ENCODE peak calls at places on chromosomes 11 and 22, in seven cellular contexts. B, Y, G, O, F, W and M are unnamed samples.
A peak's percentile ranks its signal among the peaks of the same experiment; 100 is the strongest.

GRCh38 chr11:73981051-73981805 is 1.4 kb downstream of the UCP2 start:
- DNase-seq in B (no peak), Y (no peak), G (peak; percentile 75), O (no peak), F (no peak), W (no peak), M (no peak)

GRCh38 chr22:29824677-29825076 is 13.4 kb downstream of the ASCC2 start:
- DNase-seq in B (no peak), Y (no peak), G (no peak), O (no peak), F (no peak), W (peak; percentile 40), M (no peak)

GRCh38 chr11:114309517-114309916 is 13.3 kb downstream of the NNMT start:
- DNase-seq in B (no peak), Y (no peak), G (no peak), O (no peak), F (no peak), W (no peak), M (no peak)

GRCh38 chr11:60852639-60853468 is 2.9 kb downstream of the PTGDR2 start:
- DNase-seq in B (no peak), Y (no peak), G (no peak), O (no peak), F (no peak), W (no peak), M (no peak)

GRCh38 chr11:35851342-35851741 is 92.5 kb upstream of the LDLRAD3 start:
- DNase-seq in B (no peak), Y (no peak), G (no peak), O (no peak), F (no peak), W (no peak), M (no peak)

GRCh38 chr11:45041556-45041955 is 90.9 kb upstream of the TP53I11 start:
- DNase-seq in B (no peak), Y (no peak), G (no peak), O (no peak), F (no peak), W (no peak), M (no peak)

GRCh38 chr11:8021920-8022319 is 34.8 kb downstream of the EIF3F start:
- DNase-seq in B (no peak), Y (no peak), G (no peak), O (no peak), F (no peak), W (no peak), M (no peak)

GRCh38 chr11:15213471-15214231 is 98.9 kb downstream of the INSC start:
- DNase-seq in B (no peak), Y (no peak), G (no peak), O (no peak), F (no peak), W (peak; percentile 30), M (no peak)

GRCh38 chr11:38448284-38448683 is 1850.2 kb upstream of the RAG2 start:
- DNase-seq in B (peak; percentile 15), Y (peak; percentile 46), G (no peak), O (no peak), F (no peak), W (no peak), M (no peak)

GRCh38 chr11:44003736-44004451 is 43.9 kb upstream of the ACCSL start:
- DNase-seq in B (no peak), Y (no peak), G (no peak), O (no peak), F (no peak), W (no peak), M (no peak)

GRCh38 chr22:23784215-23784732 is 2.5 kb upstream of the SMARCB1 start:
- DNase-seq in B (no peak), Y (no peak), G (no peak), O (no peak), F (no peak), W (peak; percentile 58), M (no peak)

GRCh38 chr22:50012201-50013181 is at the start of gene IL17REL:
- DNase-seq in B (peak; percentile 14), Y (peak; percentile 20), G (no peak), O (no peak), F (no peak), W (no peak), M (no peak)

GRCh38 chr22:39308614-39309363 is 10.6 kb downstream of the RPL3 start:
- DNase-seq in B (no peak), Y (peak; percentile 89), G (peak; percentile 74), O (no peak), F (no peak), W (no peak), M (peak; percentile 82)

GRCh38 chr11:22792497-22792896 is 37.1 kb downstream of the SVIP start:
- DNase-seq in B (no peak), Y (peak; percentile 78), G (no peak), O (peak; percentile 48), F (no peak), W (no peak), M (no peak)

GRCh38 chr22:46390652-46391301 is 55.3 kb downstream of the TRMU start:
- DNase-seq in B (peak; percentile 61), Y (peak; percentile 63), G (no peak), O (no peak), F (no peak), W (no peak), M (peak; percentile 6)
- TF ChIP-seq CTCF in B (peak; percentile 50), Y (peak; percentile 58), G (no peak), O (no peak), F (peak; percentile 57), W (no peak), M (peak; percentile 71)

GRCh38 chr11:94401773-94402265 is 600 bp upstream of the GPR83 start:
- DNase-seq in B (no peak), Y (no peak), G (no peak), O (no peak), F (no peak), W (no peak), M (no peak)

GRCh38 chr11:94398101-94398500 is 3.1 kb downstream of the GPR83 start:
- DNase-seq in B (no peak), Y (no peak), G (no peak), O (no peak), F (no peak), W (no peak), M (no peak)

GRCh38 chr11:94402355-94402754 is 1.1 kb upstream of the GPR83 start:
- DNase-seq in B (no peak), Y (peak; percentile 63), G (no peak), O (no peak), F (no peak), W (no peak), M (no peak)

GRCh38 chr11:94400839-94401772 is at the start of gene GPR83:
- DNase-seq in B (peak; percentile 19), Y (no peak), G (no peak), O (no peak), F (peak; percentile 63), W (no peak), M (no peak)

GRCh38 chr11:94400075-94400838 is 962 bp downstream of the GPR83 start:
- DNase-seq in B (no peak), Y (no peak), G (no peak), O (no peak), F (no peak), W (no peak), M (no peak)
- H3K4me3 ChIP-seq in B (peak overlapping the region; percentile 65), Y (no peak overlapping the region), G (no peak overlapping the region), O (peak overlapping the region; percentile 31), F (no peak overlapping the region), W (no peak overlapping the region), M (no peak overlapping the region)

GRCh38 chr11:33067294-33067693 is 27.9 kb downstream of the TCP11L1 start:
- DNase-seq in B (no peak), Y (peak; percentile 13), G (no peak), O (no peak), F (no peak), W (no peak), M (no peak)
- H3K36me3 ChIP-seq in B (peaks cover 79% of the 10 kb centered on the region), Y (peaks cover 6% of the 10 kb centered on the region), G (peaks cover 84% of the 10 kb centered on the region), O (no peaks in the 10 kb centered on the region), F (peaks cover under 1% of the 10 kb centered on the region), W (no peaks in the 10 kb centered on the region), M (peaks cover 21% of the 10 kb centered on the region)

GRCh38 chr11:111528557-111528956 is 12.0 kb upstream of the LAYN start:
- DNase-seq in B (no peak), Y (peak; percentile 26), G (no peak), O (no peak), F (no peak), W (no peak), M (no peak)
- TF ChIP-seq CTCF in B (no peak), Y (peak; percentile 56), G (no peak), O (peak; percentile 35), F (no peak), W (no peak), M (peak; percentile 12)

GRCh38 chr11:72812604-72812967 is 1.6 kb upstream of the ATG16L2 start:
- DNase-seq in B (no peak), Y (peak; percentile 48), G (peak; percentile 56), O (no peak), F (peak; percentile 41), W (no peak), M (no peak)
- H3K4me3 ChIP-seq in B (peak overlapping the region; percentile 88), Y (peak overlapping the region; percentile 79), G (no peak overlapping the region), O (peak overlapping the region; percentile 68), F (no peak overlapping the region), W (peak overlapping the region; percentile 82), M (peak overlapping the region; percentile 68)

DNA sequence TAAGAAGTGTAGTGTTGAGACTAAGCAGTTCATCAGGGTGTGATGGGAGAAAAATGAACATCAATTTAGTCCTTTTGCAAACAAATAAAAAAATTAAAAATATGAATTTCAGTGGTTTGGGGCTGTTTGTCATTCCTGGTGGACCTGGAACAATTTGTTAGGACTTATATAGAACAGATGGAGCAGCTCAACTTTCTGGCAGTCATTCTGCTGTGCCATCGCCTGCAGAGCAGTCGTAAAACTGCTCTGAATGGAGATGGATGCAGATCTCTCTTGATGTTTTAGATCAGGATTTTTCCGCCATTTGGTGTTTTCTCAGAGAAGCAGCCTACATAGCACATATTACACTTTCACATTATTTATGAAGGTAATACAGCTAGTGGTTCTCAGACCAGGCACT is 31.8 kb upstream of the HSPA8 start:
- DNase-seq in B (no peak), Y (no peak), G (no peak), O (no peak), F (no peak), W (no peak), M (no peak)
- H3K36me3 ChIP-seq in B (no peaks in the 10 kb centered on the region), Y (peaks cover 5% of the 10 kb centered on the region), G (no peaks in the 10 kb centered on the region), O (no peaks in the 10 kb centered on the region), F (no peaks in the 10 kb centered on the region), W (no peaks in the 10 kb centered on the region), M (peaks cover 13% of the 10 kb centered on the region)

GRCh38 chr11:102064316-102064715 is 17.1 kb downstream of the CFAP300 start:
- DNase-seq in B (no peak), Y (no peak), G (no peak), O (no peak), F (no peak), W (no peak), M (no peak)

GRCh38 chr11:102062106-102062505 is 14.9 kb downstream of the CFAP300 start:
- DNase-seq in B (no peak), Y (no peak), G (no peak), O (no peak), F (no peak), W (no peak), M (no peak)

DNA sequence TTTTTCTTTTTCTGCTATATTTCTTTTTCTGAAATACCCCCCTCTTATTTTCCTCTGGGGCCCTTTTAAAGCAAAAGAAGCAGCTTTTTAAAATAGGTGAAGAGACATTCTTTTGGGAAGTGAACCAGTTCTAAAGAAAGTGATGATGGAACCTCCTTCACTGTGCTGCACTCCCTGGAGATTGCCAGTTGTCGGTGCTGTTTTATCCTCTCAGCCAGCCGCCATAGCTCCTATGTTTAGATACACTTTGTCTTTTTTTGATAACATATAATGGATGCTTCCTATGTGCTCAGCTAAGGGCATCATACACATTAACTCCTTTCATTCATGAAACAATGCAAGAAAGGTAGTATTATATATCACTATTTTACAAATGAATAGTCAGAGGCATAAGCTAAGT is 14.0 kb downstream of the CFAP300 start:
- DNase-seq in B (no peak), Y (no peak), G (no peak), O (no peak), F (peak; percentile 36), W (no peak), M (no peak)
- TF ChIP-seq CTCF in B (peak; percentile 59), Y (peak; percentile 47), G (no peak), O (peak; percentile 72), F (peak; percentile 50), W (no peak), M (no peak)